ENCODE peak calls at places on chromosomes 1 and 21, in five cellular contexts. X, G, E, I and B are unnamed samples.

GRCh38 chr21:44931137-44931500 is 8.7 kb upstream of the SLX9 start:
- DNase-seq in E (peak), X (no peak), G (no peak), I (no peak), B (peak)

GRCh38 chr1:32770741-32771548 is 46.2 kb downstream of the YARS1 start:
- DNase-seq in E (no peak), G (no peak), I (no peak), X (no peak), B (peak)

GRCh38 chr1:214452152-214452806 is 99.1 kb downstream of the PTPN14 start:
- DNase-seq in X (no peak), G (no peak), E (no peak), I (no peak), B (no peak)

GRCh38 chr1:20058531-20058930 is 11.5 kb upstream of the PLA2G5 start:
- DNase-seq in I (no peak), G (no peak), E (peak), X (no peak), B (peak)

GRCh38 chr1:155984341-155984740 is 6.0 kb upstream of the ARHGEF2 start:
- DNase-seq in X (no peak), E (no peak), G (no peak), I (no peak), B (no peak)

GRCh38 chr1:89670711-89671110 is 37.8 kb downstream of the LRRC8C start:
- DNase-seq in I (no peak), X (no peak), E (no peak), G (no peak), B (no peak)

GRCh38 chr1:98143403-98143802 is 222.6 kb upstream of the DPYD start:
- DNase-seq in X (no peak), E (no peak), I (no peak), G (no peak), B (no peak)

GRCh38 chr1:110380667-110381283 is 10.1 kb downstream of the SLC16A4 start:
- DNase-seq in I (no peak), E (no peak), G (no peak), X (no peak), B (peak)

GRCh38 chr1:195791796-195792195 is 816.4 kb downstream of the KCNT2 start:
- DNase-seq in G (no peak), I (no peak), X (no peak), E (no peak), B (no peak)

GRCh38 chr1:159222987-159223386 is 18.3 kb downstream of the ACKR1 start:
- DNase-seq in G (no peak), X (no peak), I (no peak), E (no peak), B (no peak)

GRCh38 chr1:9388628-9389184 is 96.0 kb downstream of the SPSB1 start:
- DNase-seq in G (no peak), I (no peak), X (no peak), E (peak), B (peak)

GRCh38 chr1:182035097-182035770 is 26.3 kb downstream of the ZNF648 start:
- DNase-seq in E (no peak), X (no peak), I (no peak), G (no peak), B (peak)

GRCh38 chr1:182029002-182029378 is 32.5 kb downstream of the ZNF648 start:
- DNase-seq in E (no peak), I (no peak), X (no peak), G (no peak), B (no peak)

GRCh38 chr1:182029379-182030331 is 31.9 kb downstream of the ZNF648 start:
- DNase-seq in G (peak), X (peak), I (peak), E (peak), B (peak)

GRCh38 chr1:182038220-182038619 is 23.3 kb downstream of the ZNF648 start:
- DNase-seq in G (no peak), X (no peak), E (no peak), I (no peak), B (no peak)

GRCh38 chr1:182032251-182032650 is 29.3 kb downstream of the ZNF648 start:
- DNase-seq in I (no peak), X (no peak), E (no peak), G (no peak), B (no peak)
- TF ChIP-seq POLR2A in I (no peak), X (no peak), E (no peak), G (no peak), B (no peak)

DNA sequence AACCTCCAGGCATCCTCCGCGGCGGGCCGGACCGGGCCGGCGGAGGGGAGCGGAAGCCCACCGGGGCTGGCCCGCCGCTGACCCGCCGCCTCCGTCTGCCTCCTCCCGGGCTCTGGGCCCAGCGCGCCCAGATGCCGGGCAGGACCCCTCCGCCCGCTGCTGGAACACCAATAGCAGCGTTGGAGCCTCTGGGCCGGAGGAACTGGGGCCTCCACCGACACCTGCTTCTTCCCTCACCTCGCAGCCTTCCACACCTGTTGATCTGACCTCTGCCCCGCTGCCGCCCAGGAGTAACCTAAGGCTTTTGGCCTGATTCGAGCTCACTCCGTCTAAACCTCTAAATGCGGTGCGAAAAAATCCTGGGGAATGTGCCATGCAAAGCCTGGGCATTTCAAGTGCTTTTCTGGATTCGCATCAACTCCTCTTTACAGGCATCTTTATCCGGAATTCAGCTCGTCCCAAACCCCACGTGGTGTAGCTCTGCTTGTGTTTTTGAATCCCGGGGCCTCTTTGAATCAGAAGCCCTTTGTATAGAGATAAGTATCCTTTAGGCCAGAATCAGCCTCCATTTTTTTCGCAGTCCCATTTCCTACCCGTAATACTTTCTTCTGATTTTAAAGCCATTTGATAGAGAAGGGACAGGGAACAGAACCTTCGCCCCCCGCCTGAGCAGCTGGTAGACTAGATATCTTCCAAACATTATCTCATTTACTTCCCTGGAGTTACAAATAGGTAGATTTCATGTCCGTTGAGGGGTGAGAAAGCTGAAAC is 680 bp upstream of the CNN3 start:
- DNase-seq in I (no peak), X (peak), G (no peak), E (no peak), B (no peak)
- TF ChIP-seq POLR2A in I (no peak), X (no peak), G (no peak), E (no peak), B (no peak)

DNA sequence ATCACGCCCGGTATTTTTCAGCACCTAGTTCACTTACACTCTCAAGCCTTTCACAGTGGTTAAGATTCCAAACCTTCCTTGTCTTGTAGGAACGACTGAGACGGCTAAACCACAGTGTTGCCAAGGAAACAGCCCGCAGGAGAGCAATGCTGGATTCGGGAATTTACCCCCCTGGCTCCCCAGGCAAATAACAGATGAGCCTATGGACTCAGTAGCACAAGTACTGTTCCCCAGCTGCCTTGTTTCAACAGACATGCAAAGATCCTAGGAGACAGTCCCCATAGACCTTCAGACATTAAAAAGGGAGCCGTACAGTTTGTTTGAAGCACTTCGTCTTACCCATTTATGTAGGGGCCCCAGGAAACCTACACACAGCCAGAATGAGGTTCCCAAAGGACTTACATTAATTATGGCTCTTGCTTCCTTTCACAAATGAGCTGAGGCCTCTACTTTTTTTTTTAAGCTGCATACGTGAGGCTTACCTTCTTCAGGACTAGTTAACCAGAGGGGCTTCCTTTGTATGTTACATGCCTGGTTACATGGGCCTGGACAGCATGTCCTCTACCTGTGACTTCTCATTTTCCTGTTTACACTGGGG is 2.7 kb downstream of the SNAPIN start:
- DNase-seq in I (no peak), G (no peak), X (no peak), E (no peak), B (peak)
- TF ChIP-seq POLR2A in I (no peak), G (peak), X (no peak), E (no peak), B (no peak)

DNA sequence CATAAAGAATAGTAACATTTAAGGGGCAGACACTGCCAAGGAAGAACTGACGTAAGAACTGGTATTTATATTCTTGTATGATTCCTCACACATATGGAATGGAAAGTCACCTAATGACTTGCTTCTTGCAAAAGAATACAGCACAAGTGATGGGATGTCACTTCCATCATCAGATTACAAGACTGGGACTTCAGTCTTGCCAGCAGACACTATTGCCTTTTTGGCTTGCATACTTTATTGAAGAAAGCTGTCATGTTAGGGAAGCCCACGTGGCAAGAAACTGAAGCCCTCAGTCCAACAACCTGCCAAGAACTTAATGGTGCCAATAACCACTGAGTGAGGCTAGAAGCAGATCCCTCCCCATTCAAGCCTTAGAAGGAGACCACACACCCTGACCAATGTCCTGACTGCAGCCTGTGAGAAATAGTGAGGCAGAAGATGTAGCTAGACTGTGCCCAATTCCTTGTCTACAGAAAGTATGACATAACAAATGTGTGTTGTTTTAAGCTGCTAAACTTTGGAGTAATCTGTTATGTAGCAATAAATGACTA is 12.0 kb downstream of the EGLN1 start:
- DNase-seq in G (no peak), X (no peak), E (no peak), I (no peak), B (no peak)
- TF ChIP-seq POLR2A in G (no peak), X (no peak), E (no peak), I (no peak), B (no peak)

DNA sequence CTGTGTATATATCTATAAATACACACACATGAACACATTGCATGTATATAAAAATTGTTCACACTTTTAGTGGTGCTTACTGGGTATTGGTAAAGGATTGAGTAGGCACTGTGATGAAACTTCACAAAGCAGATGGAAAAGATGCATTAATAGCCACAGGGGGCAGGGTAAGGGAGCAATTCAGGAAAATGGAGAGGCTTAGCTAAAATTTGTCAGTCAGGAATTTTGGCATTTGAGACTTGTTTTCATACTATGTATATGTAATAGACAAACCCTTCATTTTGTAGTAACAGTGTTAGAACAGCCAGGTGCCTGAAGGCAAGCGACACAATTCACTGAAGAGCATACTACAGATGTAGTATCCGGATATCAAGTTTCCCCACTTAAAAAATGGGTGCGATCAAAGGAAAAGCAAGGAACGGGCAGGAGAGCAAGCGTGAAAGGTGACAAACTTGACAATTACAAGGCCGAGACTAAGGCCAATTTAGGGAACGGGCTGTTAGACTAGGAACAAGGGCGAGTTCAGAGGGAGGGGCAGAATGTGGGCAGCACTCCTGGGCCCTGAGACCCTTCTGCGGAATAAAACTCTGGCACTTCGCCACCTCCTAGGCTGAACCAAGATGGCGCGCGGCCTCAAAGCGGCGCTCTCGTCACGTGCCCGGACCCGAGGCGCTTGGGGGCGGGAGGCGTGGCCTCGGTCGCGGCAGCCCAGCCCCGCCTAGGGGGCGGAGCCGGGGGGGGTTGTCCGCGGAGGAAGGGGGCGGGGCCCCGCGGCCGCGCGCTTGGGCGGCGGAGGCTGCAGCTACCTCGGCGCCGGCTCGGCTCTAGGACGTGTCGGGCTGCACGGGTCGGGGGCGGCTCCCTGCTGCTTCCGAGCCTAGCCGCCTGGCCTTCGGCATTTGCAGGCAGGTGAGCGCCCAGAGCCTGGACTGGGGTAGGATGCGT is at the start of gene PPFIA4:
- DNase-seq in X (peak), I (peak), G (peak), E (peak), B (peak)
- TF ChIP-seq POLR2A in X (no peak), I (peak), G (peak), E (peak), B (no peak)

DNA sequence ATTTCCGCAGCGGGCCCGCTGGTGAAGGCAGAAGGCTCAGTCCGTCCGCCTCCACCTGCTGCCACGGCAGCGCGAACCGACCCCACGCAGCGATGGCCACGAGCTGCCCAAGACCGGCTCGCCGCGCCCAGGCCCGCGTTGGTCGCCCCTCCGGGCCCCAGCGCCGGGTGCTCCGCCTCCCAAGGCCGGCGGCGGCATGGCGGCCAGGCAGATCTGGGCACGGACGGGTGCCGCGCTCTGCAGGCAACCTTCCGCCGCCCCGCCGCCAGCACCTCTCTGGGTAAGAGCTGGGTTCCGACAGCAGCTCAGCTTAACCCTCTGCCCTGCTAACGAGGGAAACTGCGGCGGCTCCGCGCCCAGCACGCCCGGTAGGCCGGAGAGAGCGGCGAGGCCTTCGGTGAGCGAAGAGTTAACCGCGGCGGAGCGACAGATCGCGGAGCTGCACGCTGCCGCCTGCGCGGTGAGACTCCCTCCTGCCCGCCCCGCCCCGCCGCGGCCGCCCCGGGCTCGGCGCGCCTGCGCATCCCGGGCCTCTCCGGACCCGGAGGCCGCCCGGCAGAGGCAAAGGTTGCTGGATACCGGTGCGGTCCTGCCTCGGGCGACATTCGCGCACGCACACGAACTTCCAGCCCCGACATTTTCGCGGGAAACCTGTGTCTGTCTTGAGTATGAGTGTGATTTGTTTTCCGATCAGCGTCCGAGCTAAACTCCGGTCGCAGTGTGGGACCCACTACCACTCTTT is at the start of gene C1orf53:
- DNase-seq in X (peak), E (peak), I (peak), G (peak), B (peak)
- TF ChIP-seq POLR2A in X (no peak), E (peak), I (peak), G (peak), B (peak)